ENCODE peak calls at places on chromosomes 7 and 10, in seven cellular contexts. B is T-helper 2 cell, I is caudate nucleus, S is naive B cell, R is NCI-H1092, C is uterus, G is erythroblast. K is an unnamed sample.
A peak's percentile ranks its signal among the peaks of the same experiment; 100 is the strongest.

GRCh38 chr7:28872226-28872625 is 85.9 kb downstream of the TRIL start:
- DNase-seq in B (no peak), I (no peak), S (no peak), R (no peak), C (no peak), G (no peak), K (no peak)

GRCh38 chr7:35258891-35259537 is 5.1 kb upstream of the TBX20 start:
- DNase-seq in B (no peak), I (no peak), S (no peak), R (no peak), C (no peak), G (no peak), K (no peak)

GRCh38 chr7:31326416-31326815 is 14.1 kb downstream of the NEUROD6 start:
- DNase-seq in B (no peak), I (no peak), S (no peak), R (no peak), C (no peak), G (no peak), K (no peak)

GRCh38 chr7:116899308-116899707 is 36.9 kb downstream of the CAPZA2 start:
- DNase-seq in B (no peak), I (no peak), S (no peak), R (no peak), C (no peak), G (peak; percentile 15), K (no peak)

GRCh38 chr10:6918305-6918704 is 338.2 kb upstream of the PRKCQ start:
- DNase-seq in B (peak; percentile 49), I (no peak), S (no peak), R (no peak), C (no peak), G (peak; percentile 60), K (peak; percentile 18)

GRCh38 chr7:25454562-25455031 is 226.3 kb upstream of the NPVF start:
- DNase-seq in B (no peak), I (no peak), S (no peak), R (no peak), C (peak; percentile 34), G (no peak), K (no peak)

GRCh38 chr7:19404912-19405329 is 259.7 kb upstream of the FERD3L start:
- DNase-seq in B (no peak), I (no peak), S (no peak), R (no peak), C (no peak), G (no peak), K (no peak)

GRCh38 chr10:113911113-113911512 is 56.7 kb downstream of the NHLRC2 start:
- DNase-seq in B (no peak), I (no peak), S (no peak), R (no peak), C (no peak), G (no peak), K (no peak)

GRCh38 chr10:60353519-60354258 is 36.0 kb downstream of the ANK3 start:
- DNase-seq in B (no peak), I (peak; percentile 27), S (no peak), R (no peak), C (no peak), G (peak; percentile 33), K (no peak)

GRCh38 chr10:132232553-132232949 is 45.8 kb downstream of the DPYSL4 start:
- DNase-seq in B (no peak), I (no peak), S (no peak), R (no peak), C (no peak), G (no peak), K (no peak)

GRCh38 chr7:110076194-110076593 is 1014.7 kb upstream of the LRRN3 start:
- DNase-seq in B (no peak), I (no peak), S (no peak), R (no peak), C (no peak), G (no peak), K (no peak)

GRCh38 chr7:88317422-88317821 is 10.7 kb upstream of the STEAP4 start:
- DNase-seq in B (no peak), I (no peak), S (no peak), R (no peak), C (no peak), G (no peak), K (no peak)

GRCh38 chr7:2926898-2927405 is 82.8 kb upstream of the GNA12 start:
- DNase-seq in B (no peak), I (no peak), S (no peak), R (no peak), C (no peak), G (no peak), K (no peak)

GRCh38 chr10:80518143-80518806 is 19.4 kb upstream of the SH2D4B start:
- DNase-seq in B (no peak), I (no peak), S (no peak), R (no peak), C (no peak), G (no peak), K (no peak)

GRCh38 chr10:114301177-114301576 is 62.1 kb downstream of the VWA2 start:
- DNase-seq in B (no peak), I (no peak), S (no peak), R (no peak), C (no peak), G (no peak), K (no peak)

GRCh38 chr10:100129424-100129823 is 47.8 kb upstream of the CPN1 start:
- DNase-seq in B (no peak), I (no peak), S (no peak), R (no peak), C (peak; percentile 26), G (no peak), K (no peak)

GRCh38 chr7:147804032-147804431 is 786.5 kb upstream of the C7orf33 start:
- DNase-seq in B (no peak), I (no peak), S (no peak), R (no peak), C (no peak), G (no peak), K (no peak)

GRCh38 chr10:15491856-15492255 is 120.8 kb upstream of the FAM171A1 start:
- DNase-seq in B (no peak), I (no peak), S (no peak), R (no peak), C (no peak), G (no peak), K (no peak)

GRCh38 chr7:20340839-20341238 is 10.1 kb downstream of the ITGB8 start:
- DNase-seq in B (no peak), I (no peak), S (no peak), R (no peak), C (no peak), G (no peak), K (no peak)

GRCh38 chr10:114306116-114306973 is 67.3 kb downstream of the VWA2 start:
- DNase-seq in B (no peak), I (no peak), S (no peak), R (no peak), C (no peak), G (no peak), K (no peak)

GRCh38 chr10:113454341-113455061 is 98.4 kb upstream of the HABP2 start:
- DNase-seq in B (no peak), I (no peak), S (no peak), R (no peak), C (peak; percentile 23), G (peak; percentile 29), K (no peak)

GRCh38 chr7:16293669-16294425 is 127.5 kb downstream of the CRPPA start:
- DNase-seq in B (no peak), I (no peak), S (no peak), R (no peak), C (no peak), G (no peak), K (no peak)

GRCh38 chr10:89392974-89393373 is 551 bp downstream of the IFIT1 start:
- DNase-seq in B (no peak), I (no peak), S (no peak), R (no peak), C (peak; percentile 65), G (peak; percentile 47), K (no peak)

GRCh38 chr7:12244129-12244528 is 33.0 kb downstream of the TMEM106B start:
- DNase-seq in B (no peak), I (no peak), S (no peak), R (peak; percentile 16), C (no peak), G (peak; percentile 13), K (no peak)

GRCh38 chr7:81623251-81623855 is 146.5 kb downstream of the HGF start:
- DNase-seq in B (no peak), I (no peak), S (no peak), R (no peak), C (no peak), G (no peak), K (no peak)

GRCh38 chr10:21084700-21085099 is 187.6 kb upstream of the NEBL start:
- DNase-seq in B (no peak), I (no peak), S (no peak), R (no peak), C (no peak), G (no peak), K (no peak)

GRCh38 chr10:73058057-73058591 is 38.5 kb downstream of the P4HA1 start:
- DNase-seq in B (no peak), I (no peak), S (no peak), R (no peak), C (no peak), G (no peak), K (no peak)

GRCh38 chr7:96415293-96415940 is 93.5 kb upstream of the SLC25A13 start:
- DNase-seq in B (no peak), I (no peak), S (no peak), R (no peak), C (no peak), G (no peak), K (no peak)

GRCh38 chr10:79131730-79132644 is 63.2 kb downstream of the ZMIZ1 start:
- DNase-seq in B (no peak), I (no peak), S (no peak), R (no peak), C (no peak), G (no peak), K (no peak)